ENCODE peak calls at places on chromosomes 13 and 19, in ten cellular contexts. V, I, Z, X, R, C, Y, T, Q and P are unnamed samples.

GRCh38 chr19:49398001-49398615 is 10.1 kb downstream of the KASH5 start:
- DNase-seq in T (no peak), X (no peak), Q (no peak), I (no peak), R (no peak), C (no peak), Z (no peak), V (no peak), Y (no peak), P (no peak)

GRCh38 chr19:48752511-48753365 is at the start of gene FUT1:
- DNase-seq in Z (peak; percentile 79), C (no peak), I (peak; percentile 40), V (no peak), X (peak; percentile 49), T (peak; percentile 30), Y (peak; percentile 95), R (peak; percentile 43), Q (peak; percentile 24), P (no peak)

GRCh38 chr19:3333662-3334061 is 32.7 kb upstream of the NFIC start:
- DNase-seq in Y (no peak), C (no peak), T (no peak), R (no peak), I (no peak), V (no peak), X (no peak), Q (no peak), Z (no peak), P (no peak)

GRCh38 chr13:79491715-79492114 is 10.8 kb downstream of the NDFIP2 start:
- DNase-seq in V (no peak), I (no peak), C (no peak), Q (peak; percentile 93), X (peak; percentile 74), Z (no peak), T (no peak), R (peak; percentile 81), Y (no peak), P (no peak)

GRCh38 chr13:86601351-86601750 is 802.1 kb upstream of the SLITRK6 start:
- DNase-seq in Z (no peak), Q (no peak), Y (no peak), C (no peak), V (no peak), X (no peak), R (no peak), T (no peak), I (no peak), P (no peak)

GRCh38 chr13:48096670-48097069 is 1.8 kb upstream of the MED4 start:
- DNase-seq in R (no peak), X (no peak), Q (no peak), C (no peak), V (no peak), Y (no peak), Z (no peak), T (no peak), I (no peak), P (no peak)

GRCh38 chr13:42649761-42650289 is 75.9 kb downstream of the TNFSF11 start:
- DNase-seq in R (no peak), T (no peak), X (no peak), C (peak; percentile 55), Z (no peak), I (no peak), V (no peak), Q (no peak), Y (no peak), P (no peak)

GRCh38 chr13:85738696-85739320 is 60.4 kb downstream of the SLITRK6 start:
- DNase-seq in X (peak; percentile 4), V (no peak), C (no peak), Q (no peak), R (no peak), T (no peak), Y (no peak), Z (no peak), I (no peak), P (no peak)

GRCh38 chr19:48836089-48837017 is at the start of gene HSD17B14:
- DNase-seq in I (no peak), V (no peak), C (no peak), Y (no peak), Z (peak; percentile 36), T (no peak), R (peak; percentile 65), X (peak; percentile 25), Q (peak; percentile 43), P (peak; percentile 11)

GRCh38 chr19:49506575-49507105 is 5.8 kb upstream of the FCGRT start:
- DNase-seq in Y (peak; percentile 76), Q (no peak), X (peak; percentile 67), Z (no peak), T (peak; percentile 81), R (peak; percentile 68), C (no peak), I (peak; percentile 78), V (no peak), P (no peak)

GRCh38 chr13:89363144-89363543 is 1692.0 kb downstream of the SLITRK5 start:
- DNase-seq in T (no peak), R (no peak), X (no peak), Q (no peak), C (no peak), Z (no peak), I (no peak), Y (no peak), V (no peak), P (no peak)

DNA sequence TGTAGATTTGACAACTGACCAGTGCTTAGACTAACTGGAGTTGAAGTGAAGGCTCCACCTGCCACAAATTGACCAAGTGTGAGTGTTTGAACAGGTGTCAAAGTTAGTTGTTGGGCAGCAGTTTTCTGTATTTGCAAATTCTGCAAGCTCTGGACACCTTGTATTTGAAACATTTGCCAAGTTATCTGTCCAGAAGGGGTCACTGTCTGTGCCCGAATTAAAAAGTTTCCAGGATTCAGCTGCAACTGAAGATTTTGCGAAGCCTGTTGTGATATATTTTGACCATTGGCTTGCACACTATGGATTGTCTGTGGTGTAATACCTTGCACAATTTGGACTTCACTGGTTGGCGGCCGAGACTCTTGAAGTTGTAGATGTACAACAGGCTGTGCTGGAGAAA is 1690.7 kb downstream of the SLITRK5 start:
- DNase-seq in Q (no peak), C (no peak), Z (no peak), Y (no peak), X (no peak), R (peak; percentile 45), T (no peak), I (no peak), V (no peak), P (no peak)
- TF ChIP-seq CTCF in Q (peak; percentile 28), C (no peak), Z (no peak), Y (no peak), X (no peak), R (no peak), T (no peak), I (no peak), V (no peak), P (peak; percentile 48)

DNA sequence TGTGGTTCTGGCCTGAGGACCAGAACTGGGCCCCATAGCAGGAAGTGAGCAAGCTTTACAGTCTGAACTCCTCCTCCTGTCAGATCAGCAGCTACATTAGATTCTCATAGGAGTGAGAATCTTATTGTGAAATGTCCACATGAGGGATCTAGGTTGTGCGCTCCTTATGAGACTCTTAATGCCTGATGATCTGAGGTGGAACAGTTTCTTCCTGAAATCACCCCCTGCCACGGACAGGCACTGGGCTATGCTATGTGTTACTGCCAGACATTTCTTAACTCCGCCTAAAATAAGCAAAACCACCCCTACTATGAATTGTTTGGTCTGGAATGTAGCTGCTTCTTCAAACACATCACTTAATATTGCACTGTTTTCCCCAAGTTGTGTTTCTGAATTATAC is 4.6 kb downstream of the FBXL3 start:
- DNase-seq in C (no peak), Z (no peak), Q (peak; percentile 53), T (no peak), X (peak; percentile 45), Y (no peak), V (no peak), R (peak; percentile 45), I (no peak), P (peak; percentile 33)
- H3K4me3 ChIP-seq in C (no peak overlapping the region), Z (no peak overlapping the region), Q (no peak overlapping the region), T (no peak overlapping the region), X (no peak overlapping the region), Y (peak overlapping the region; percentile 2), V (peak overlapping the region; percentile 35), R (no peak overlapping the region), I (no peak overlapping the region), P (no peak overlapping the region)

GRCh38 chr19:43560687-43561086 is 14.6 kb downstream of the XRCC1 start:
- DNase-seq in Z (no peak), R (peak; percentile 8), X (peak; percentile 33), Y (no peak), I (no peak), V (no peak), C (no peak), T (peak; percentile 23), Q (no peak), P (peak; percentile 49)
- TF ChIP-seq CTCF in Z (no peak), R (peak; percentile 39), X (no peak), Y (no peak), I (no peak), V (no peak), C (no peak), T (no peak), Q (peak; percentile 14), P (peak; percentile 58)

GRCh38 chr19:13100871-13101589 is 1.6 kb downstream of the LYL1 start:
- DNase-seq in Q (no peak), X (peak; percentile 46), T (no peak), C (no peak), I (no peak), V (no peak), R (no peak), Z (no peak), Y (no peak), P (no peak)
- H3K4me3 ChIP-seq in Q (no peak overlapping the region), X (no peak overlapping the region), T (no peak overlapping the region), C (peak overlapping the region; percentile 43), I (no peak overlapping the region), V (peak overlapping the region; percentile 45), R (no peak overlapping the region), Z (peak overlapping the region; percentile 61), Y (peak overlapping the region; percentile 39), P (no peak overlapping the region)

GRCh38 chr19:34448191-34448590 is 20.0 kb downstream of the UBA2 start:
- DNase-seq in T (no peak), Q (no peak), Z (no peak), X (no peak), I (no peak), R (no peak), C (no peak), V (no peak), Y (no peak), P (no peak)
- TF ChIP-seq CTCF in T (no peak), Q (no peak), Z (no peak), X (no peak), I (no peak), R (no peak), C (no peak), V (no peak), Y (no peak), P (no peak)